ENCODE peak calls at places on chromosomes 13 and 19, in ten cellular contexts. D is nephron progenitor cell; B is GM20000; V is stimulated activated CD4-positive, alpha-beta T cell treated with anti-CD3 and anti-CD28 coated beads, Interleukin-4, amount 100 ng/mL, for 48 hours; F is M059J; J is T-helper 1 cell; T is AG08396; E is posterior cingulate gyrus; C is SW 1271; L is coronary artery. Q is an unnamed sample.

GRCh38 chr19:12834976-12835757 is 788 bp upstream of the RTBDN start:
- DNase-seq in B (peak), V (no peak), F (peak), C (no peak), J (no peak), E (peak), D (peak), L (no peak), T (peak), Q (no peak)

GRCh38 chr19:1823539-1824251 is 11.6 kb upstream of the ATP8B3 start:
- DNase-seq in F (no peak), L (no peak), J (no peak), T (no peak), C (no peak), V (no peak), D (no peak), E (no peak), B (no peak), Q (no peak)

GRCh38 chr13:111280226-111280625 is 40.2 kb upstream of the TEX29 start:
- DNase-seq in B (no peak), D (no peak), F (no peak), V (no peak), E (no peak), J (no peak), T (no peak), C (no peak), L (no peak), Q (no peak)

GRCh38 chr13:100668408-100668807 is 6.2 kb downstream of the TMTC4 start:
- DNase-seq in J (no peak), V (no peak), B (no peak), T (no peak), C (no peak), D (no peak), F (peak), E (no peak), L (no peak), Q (no peak)

GRCh38 chr13:98175823-98176222 is 1.2 kb downstream of the RNF113B start:
- DNase-seq in D (no peak), J (no peak), F (no peak), C (no peak), L (no peak), V (no peak), T (no peak), E (no peak), B (no peak), Q (no peak)

GRCh38 chr13:87498681-87499080 is 172.5 kb upstream of the SLITRK5 start:
- DNase-seq in J (no peak), E (no peak), T (no peak), D (peak), L (no peak), V (no peak), F (no peak), B (no peak), C (no peak), Q (no peak)

GRCh38 chr19:18046066-18046718 is 38.2 kb downstream of the ARRDC2 start:
- DNase-seq in T (peak), D (no peak), F (peak), B (no peak), J (no peak), C (peak), L (no peak), E (no peak), V (peak), Q (no peak)

GRCh38 chr19:1746401-1747284 is 6.7 kb upstream of the ONECUT3 start:
- DNase-seq in E (no peak), D (no peak), C (no peak), J (no peak), V (no peak), B (no peak), T (peak), L (no peak), F (peak), Q (no peak)

GRCh38 chr13:60662595-60662994 is 265.6 kb downstream of the TDRD3 start:
- DNase-seq in E (no peak), J (no peak), V (no peak), T (no peak), C (no peak), B (no peak), L (no peak), F (no peak), D (no peak), Q (no peak)

GRCh38 chr13:32585625-32586021 is 629 bp upstream of the PDS5B start:
- DNase-seq in F (peak), B (no peak), D (peak), T (no peak), E (no peak), V (no peak), J (no peak), C (no peak), L (no peak), Q (no peak)

GRCh38 chr13:34246511-34246910 is 428.6 kb downstream of the RFC3 start:
- DNase-seq in F (peak), E (no peak), L (no peak), J (peak), T (no peak), B (no peak), V (no peak), C (peak), D (no peak), Q (no peak)

GRCh38 chr19:40143612-40144011 is 47.6 kb upstream of the MAP3K10 start:
- DNase-seq in T (no peak), E (no peak), D (no peak), L (no peak), B (peak), J (peak), V (no peak), C (no peak), F (no peak), Q (no peak)

GRCh38 chr13:30618186-30618937 is 642 bp downstream of the USPL1 start:
- DNase-seq in V (no peak), L (peak), J (no peak), C (peak), T (peak), B (peak), F (no peak), E (no peak), D (peak), Q (no peak)

GRCh38 chr13:110047511-110047910 is 259.4 kb downstream of the COL4A1 start:
- DNase-seq in D (no peak), L (peak), J (no peak), E (no peak), T (peak), V (no peak), B (no peak), F (peak), C (no peak), Q (peak)

GRCh38 chr19:8150178-8150865 is 930 bp upstream of the FBN3 start:
- DNase-seq in L (no peak), V (no peak), E (no peak), B (no peak), J (no peak), T (no peak), C (no peak), F (no peak), D (no peak), Q (no peak)

GRCh38 chr13:19601749-19602725 is 31.4 kb upstream of the MPHOSPH8 start:
- DNase-seq in C (peak), L (no peak), V (peak), E (peak), D (peak), J (peak), F (no peak), B (peak), T (peak), Q (no peak)

GRCh38 chr19:9075064-9075964 is 11.5 kb upstream of the OR1M1 start:
- DNase-seq in V (no peak), L (no peak), B (no peak), J (no peak), E (peak), T (peak), F (peak), C (peak), D (peak), Q (no peak)

GRCh38 chr13:80473695-80474094 is 132.8 kb upstream of the SPRY2 start:
- DNase-seq in D (no peak), F (no peak), T (no peak), C (no peak), V (no peak), B (no peak), L (no peak), J (no peak), E (no peak), Q (no peak)

GRCh38 chr13:23608704-23609413 is 38.6 kb downstream of the TNFRSF19 start:
- DNase-seq in F (no peak), J (no peak), B (no peak), C (no peak), E (no peak), V (no peak), D (no peak), L (no peak), T (peak), Q (no peak)

GRCh38 chr13:95083758-95084157 is 217.5 kb downstream of the ABCC4 start:
- DNase-seq in L (no peak), F (peak), B (no peak), E (no peak), D (no peak), C (peak), J (no peak), T (peak), V (no peak), Q (no peak)

GRCh38 chr13:109790951-109791605 is 4.7 kb upstream of the IRS2 start:
- DNase-seq in C (peak), L (no peak), D (no peak), B (no peak), E (no peak), T (peak), J (peak), F (peak), V (no peak), Q (peak)

GRCh38 chr13:113145496-113145895 is 13.0 kb upstream of the PROZ start:
- DNase-seq in J (no peak), L (no peak), B (no peak), F (no peak), C (no peak), E (no peak), D (no peak), T (no peak), V (peak), Q (no peak)

GRCh38 chr13:41179593-41180250 is 14.6 kb downstream of the KBTBD7 start:
- DNase-seq in J (no peak), V (no peak), L (no peak), T (no peak), F (peak), D (no peak), B (no peak), C (no peak), E (no peak), Q (no peak)

GRCh38 chr13:41034862-41035261 is 15.7 kb upstream of the ELF1 start:
- DNase-seq in D (no peak), J (no peak), T (no peak), V (no peak), E (no peak), F (no peak), C (no peak), B (no peak), L (no peak), Q (no peak)

GRCh38 chr13:51639171-51639570 is 54.9 kb downstream of the WDFY2 start:
- DNase-seq in B (no peak), F (no peak), E (no peak), J (no peak), D (no peak), L (no peak), T (no peak), V (no peak), C (no peak), Q (no peak)

GRCh38 chr19:42693760-42694350 is 46.4 kb downstream of the PSG3 start:
- DNase-seq in C (peak), E (no peak), L (no peak), T (peak), D (no peak), B (peak), J (no peak), F (peak), V (no peak), Q (no peak)

GRCh38 chr19:22608441-22608840 is 25.7 kb upstream of the ZNF492 start:
- DNase-seq in L (peak), V (no peak), C (no peak), E (peak), J (no peak), D (no peak), F (no peak), T (no peak), B (no peak), Q (no peak)

GRCh38 chr13:66887088-66887487 is 343.0 kb downstream of the PCDH9 start:
- DNase-seq in C (no peak), L (no peak), T (no peak), V (no peak), D (no peak), J (no peak), B (no peak), F (no peak), E (no peak), Q (no peak)

GRCh38 chr19:29315566-29315965 is 102.6 kb upstream of the UQCRFS1 start:
- DNase-seq in E (no peak), V (no peak), F (no peak), L (no peak), B (no peak), D (no peak), T (no peak), C (no peak), J (no peak), Q (no peak)

GRCh38 chr19:41595258-41595889 is 19.4 kb downstream of the CEACAM21 start:
- DNase-seq in J (peak), C (peak), F (peak), B (peak), T (peak), L (no peak), D (peak), V (peak), E (no peak), Q (no peak)

GRCh38 chr13:67736646-67737420 is 506.7 kb upstream of the PCDH9 start:
- DNase-seq in E (no peak), V (no peak), B (no peak), T (no peak), J (no peak), F (no peak), C (peak), L (no peak), D (peak), Q (no peak)

Q was measured in NCI-H187.